ENCODE peak calls at places on chromosomes 13 and 19, in ten cellular contexts. E, J, T, H, M, G, V, N, L and B are unnamed samples. For H3K27me3, the result is how much of the 10 kb centered on the place peaks cover.

GRCh38 chr13:51704399-51705306 is 99.3 kb downstream of the DHRS12 start:
- DNase-seq in T (no peak), V (no peak), M (no peak), G (no peak), N (no peak), L (no peak), H (no peak), J (no peak), E (no peak), B (no peak)

GRCh38 chr19:4580961-4581380 is 21.5 kb upstream of the SEMA6B start:
- DNase-seq in G (no peak), L (no peak), J (no peak), E (no peak), N (no peak), M (no peak), T (no peak), V (no peak), H (no peak), B (no peak)

GRCh38 chr13:102267191-102267590 is 134.7 kb downstream of the FGF14 start:
- DNase-seq in E (no peak), T (no peak), L (no peak), M (no peak), J (no peak), N (no peak), H (no peak), G (no peak), V (no peak), B (no peak)

GRCh38 chr19:40588110-40588854 is 11.6 kb downstream of the SHKBP1 start:
- DNase-seq in L (no peak), M (no peak), H (no peak), N (no peak), V (no peak), G (no peak), J (no peak), E (no peak), T (no peak), B (no peak)

GRCh38 chr13:30196025-30196424 is 111.3 kb downstream of the KATNAL1 start:
- DNase-seq in H (no peak), N (no peak), T (no peak), G (no peak), M (no peak), L (no peak), E (no peak), V (no peak), J (no peak), B (no peak)

GRCh38 chr19:38838986-38839761 is 7.6 kb upstream of the ECH1 start:
- DNase-seq in E (no peak), M (no peak), J (no peak), N (no peak), L (no peak), V (no peak), G (no peak), T (no peak), H (no peak), B (no peak)

GRCh38 chr19:35399231-35399630 is 28.4 kb downstream of the GPR42 start:
- DNase-seq in G (no peak), J (no peak), L (no peak), M (no peak), T (no peak), E (no peak), N (no peak), H (no peak), V (no peak), B (no peak)

GRCh38 chr13:111875922-111876321 is 191.0 kb upstream of the SOX1 start:
- DNase-seq in N (peak), G (no peak), H (peak), M (no peak), E (no peak), T (no peak), L (no peak), J (no peak), V (no peak), B (peak)

GRCh38 chr19:45079063-45079910 is at the start of gene GEMIN7:
- DNase-seq in J (peak), L (peak), T (peak), G (peak), V (peak), N (no peak), H (peak), M (no peak), E (no peak), B (peak)

GRCh38 chr13:110799246-110800236 is 86.0 kb downstream of the ING1 start:
- DNase-seq in G (no peak), V (no peak), E (no peak), M (no peak), J (no peak), H (peak), T (no peak), N (no peak), L (no peak), B (peak)

GRCh38 chr13:44364601-44365000 is 9.0 kb upstream of the SERP2 start:
- DNase-seq in V (no peak), J (no peak), G (no peak), E (no peak), T (no peak), L (peak), N (no peak), M (no peak), H (no peak), B (peak)

DNA sequence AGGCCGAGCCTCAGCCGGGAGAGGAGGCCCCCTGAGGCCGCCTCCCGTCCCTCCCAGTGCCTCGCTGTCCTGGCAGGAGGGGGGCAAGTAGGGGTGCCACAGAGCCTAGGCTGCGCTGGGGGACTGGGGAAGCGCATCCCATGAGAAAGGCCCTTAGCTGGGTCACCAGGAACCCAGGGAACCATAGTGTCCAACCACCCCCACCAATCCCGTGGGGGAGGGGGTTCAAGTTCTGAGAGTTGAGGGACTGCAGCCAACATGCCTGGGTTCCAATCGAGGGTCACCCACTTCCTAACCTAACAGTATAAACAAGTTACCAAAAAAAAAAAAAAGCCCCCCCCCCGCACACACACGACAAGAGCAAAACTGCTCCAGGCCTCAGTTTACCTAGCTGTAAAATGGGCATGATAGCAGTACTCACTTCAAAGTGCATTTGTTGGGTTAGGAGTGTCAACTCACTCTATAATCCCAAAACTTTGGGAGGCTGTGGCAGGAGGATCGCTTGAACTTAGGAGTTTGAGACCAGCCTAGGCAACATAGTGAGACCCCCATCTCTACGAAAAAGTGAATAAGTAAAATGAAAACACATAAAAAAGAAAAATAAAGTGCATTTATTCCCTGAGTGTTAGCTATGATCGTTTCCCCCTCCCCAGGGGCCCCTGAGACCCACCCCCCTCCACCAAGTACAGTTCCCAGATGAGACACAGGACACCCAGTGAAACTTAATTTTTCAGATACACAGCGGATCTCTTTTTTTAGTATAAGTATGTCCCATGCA is 28.8 kb upstream of the NANOS3 start:
- DNase-seq in G (no peak), L (no peak), T (no peak), N (no peak), V (no peak), M (no peak), H (no peak), J (no peak), E (no peak), B (no peak)
- H3K4me3 ChIP-seq in G (peak), L (peak), T (peak), N (peak), V (peak), M (peak), H (peak), J (peak), E (peak), B (peak)

GRCh38 chr13:48333976-48334375 is 30.4 kb downstream of the RB1 start:
- DNase-seq in E (no peak), H (no peak), N (no peak), M (no peak), J (no peak), G (no peak), V (no peak), L (no peak), T (no peak), B (no peak)
- H3K27me3 ChIP-seq in E (under half), H (under half), N (under half), M (under half), J (under half), G (under half), V (under half), L (under half), T (under half), B (under half)

GRCh38 chr19:1177322-1178114 is 3.5 kb upstream of the SBNO2 start:
- DNase-seq in G (no peak), N (no peak), L (no peak), J (no peak), T (peak), H (peak), V (no peak), E (no peak), M (no peak), B (peak)
- H3K4me3 ChIP-seq in G (no peak), N (no peak), L (no peak), J (no peak), T (no peak), H (no peak), V (no peak), E (peak), M (no peak), B (peak)

DNA sequence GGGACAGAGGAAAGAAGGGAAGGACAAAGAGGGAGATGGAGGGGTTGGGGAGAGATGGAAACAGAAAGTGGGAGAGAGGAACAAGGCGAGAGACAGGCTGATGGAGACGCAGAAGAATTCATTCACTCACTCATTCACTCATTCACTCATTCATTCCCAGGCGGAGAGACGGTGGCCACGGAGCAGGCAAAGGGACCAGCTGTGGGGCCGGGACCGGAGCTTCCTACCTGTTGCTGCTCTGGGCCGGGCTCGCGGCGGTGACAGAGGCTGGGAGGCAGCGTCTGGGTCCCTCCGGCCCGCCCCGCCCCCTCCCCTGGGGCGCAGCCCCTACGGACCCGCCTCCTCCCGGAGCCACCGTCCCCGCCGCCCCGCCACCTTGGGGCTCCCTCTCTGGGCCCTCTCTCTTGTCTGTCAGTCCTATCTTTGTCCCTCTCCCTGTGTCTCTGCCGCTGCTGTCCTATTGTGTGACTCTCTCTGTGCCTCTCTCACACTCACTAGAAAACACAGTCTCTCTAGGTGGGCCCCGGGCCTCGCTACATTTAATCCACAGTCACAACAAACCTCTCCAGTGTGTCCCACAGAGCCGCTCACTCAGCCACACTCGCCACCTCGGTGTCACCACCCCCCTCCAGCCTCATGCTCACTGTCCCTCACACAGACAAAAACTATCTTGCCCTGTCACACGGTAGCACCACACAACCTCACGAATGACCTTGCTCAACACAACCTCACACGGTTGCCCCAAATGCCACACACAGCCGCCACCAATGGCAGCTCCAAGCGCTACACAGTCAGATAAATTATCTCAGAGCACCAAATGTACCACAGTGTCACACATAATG is at the start of gene GNG8:
- DNase-seq in T (no peak), H (no peak), J (peak), G (no peak), N (no peak), L (no peak), M (no peak), V (no peak), E (no peak), B (no peak)
- H3K27me3 ChIP-seq in T (half or more), H (under half), J (under half), G (under half), N (under half), L (under half), M (under half), V (under half), E (under half), B (under half)

GRCh38 chr13:113495494-113496251 is 5.2 kb upstream of the DCUN1D2 start:
- DNase-seq in J (no peak), N (no peak), M (no peak), E (no peak), H (no peak), V (no peak), L (no peak), T (no peak), G (no peak), B (no peak)
- H3K4me3 ChIP-seq in J (no peak), N (no peak), M (peak), E (peak), H (peak), V (no peak), L (no peak), T (no peak), G (no peak), B (no peak)

GRCh38 chr13:96690998-96691397 is 303.3 kb downstream of the OXGR1 start:
- DNase-seq in T (no peak), M (no peak), J (no peak), L (no peak), E (no peak), H (no peak), V (no peak), N (no peak), G (no peak), B (no peak)
- H3K27me3 ChIP-seq in T (under half), M (under half), J (under half), L (under half), E (under half), H (under half), V (under half), N (under half), G (under half), B (under half)

GRCh38 chr19:32674959-32675719 is at the start of gene ANKRD27:
- DNase-seq in N (peak), T (peak), M (peak), H (peak), V (peak), E (peak), G (peak), L (peak), J (peak), B (peak)

GRCh38 chr19:32675720-32676185 is at the start of gene RGS9BP:
- DNase-seq in J (peak), E (peak), L (peak), N (no peak), H (peak), T (peak), G (peak), M (peak), V (peak), B (peak)

GRCh38 chr19:32674153-32674958 is 624 bp downstream of the ANKRD27 start:
- DNase-seq in L (no peak), J (no peak), H (no peak), M (no peak), N (no peak), E (no peak), G (no peak), V (no peak), T (no peak), B (peak)

GRCh38 chr19:32671883-32672282 is 3.1 kb downstream of the ANKRD27 start:
- DNase-seq in V (no peak), E (no peak), G (no peak), N (no peak), J (no peak), T (no peak), M (no peak), L (no peak), H (no peak), B (no peak)

GRCh38 chr19:32673573-32673972 is 1.4 kb downstream of the ANKRD27 start:
- DNase-seq in E (no peak), J (no peak), M (no peak), L (no peak), N (no peak), V (no peak), G (no peak), T (no peak), H (no peak), B (no peak)
- H3K4me3 ChIP-seq in E (peak), J (no peak), M (peak), L (no peak), N (no peak), V (no peak), G (peak), T (peak), H (peak), B (no peak)

DNA sequence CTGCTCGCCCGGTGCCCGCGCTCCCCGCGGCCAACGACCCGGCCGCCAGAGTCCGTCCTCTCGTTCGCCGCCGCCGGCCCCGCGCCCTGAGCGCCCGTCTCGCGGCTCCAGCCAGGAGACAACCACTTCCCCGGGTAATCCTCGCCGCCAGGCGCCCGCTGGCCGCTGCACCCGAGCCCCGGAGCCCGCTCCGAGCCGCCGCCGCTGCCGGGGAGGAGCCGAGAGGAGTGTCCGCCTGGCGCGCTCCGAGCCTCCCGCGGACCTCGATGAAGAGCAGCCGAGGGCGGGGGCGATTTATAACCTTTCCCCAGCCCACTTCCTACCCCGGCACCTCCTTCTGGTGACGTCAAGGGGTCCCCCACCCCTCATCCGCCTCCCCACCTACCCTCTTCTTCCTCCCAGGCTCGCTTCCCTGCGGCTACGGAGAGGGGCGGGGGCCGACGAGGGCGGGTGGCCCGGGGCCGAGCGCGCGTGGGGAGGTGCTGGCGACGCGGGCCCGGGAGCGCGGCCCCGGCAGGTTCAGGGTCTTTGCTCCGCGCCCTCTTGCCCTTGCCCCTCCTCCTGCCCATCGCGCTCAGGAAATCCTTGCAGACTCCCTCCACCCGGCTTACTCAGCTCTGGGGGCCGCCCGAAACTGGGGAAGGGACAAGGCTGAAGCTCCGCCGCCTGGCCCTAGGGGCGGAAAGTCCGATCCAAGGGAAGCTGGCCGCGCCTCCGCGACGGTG is at the start of gene FLT1:
- DNase-seq in G (no peak), T (no peak), M (no peak), E (no peak), N (no peak), L (peak), V (peak), H (no peak), J (peak), B (no peak)
- H3K27me3 ChIP-seq in G (half or more), T (half or more), M (under half), E (under half), N (under half), L (under half), V (under half), H (under half), J (under half), B (under half)

GRCh38 chr13:20391597-20392452 is 133.8 kb downstream of the CRYL1 start:
- DNase-seq in G (no peak), E (no peak), T (no peak), M (no peak), L (no peak), N (no peak), V (no peak), J (no peak), H (no peak), B (no peak)

GRCh38 chr13:20390526-20391175 is 135.0 kb downstream of the CRYL1 start:
- DNase-seq in L (no peak), V (no peak), N (no peak), E (no peak), G (no peak), H (no peak), M (no peak), T (no peak), J (no peak), B (no peak)

GRCh38 chr13:20394506-20394905 is 131.2 kb downstream of the CRYL1 start:
- DNase-seq in L (no peak), V (no peak), N (no peak), G (no peak), E (no peak), M (no peak), H (no peak), J (no peak), T (no peak), B (no peak)

GRCh38 chr13:20393273-20394235 is 132.1 kb downstream of the CRYL1 start:
- DNase-seq in T (no peak), H (no peak), N (no peak), J (no peak), M (no peak), V (no peak), L (no peak), E (no peak), G (no peak), B (no peak)

DNA sequence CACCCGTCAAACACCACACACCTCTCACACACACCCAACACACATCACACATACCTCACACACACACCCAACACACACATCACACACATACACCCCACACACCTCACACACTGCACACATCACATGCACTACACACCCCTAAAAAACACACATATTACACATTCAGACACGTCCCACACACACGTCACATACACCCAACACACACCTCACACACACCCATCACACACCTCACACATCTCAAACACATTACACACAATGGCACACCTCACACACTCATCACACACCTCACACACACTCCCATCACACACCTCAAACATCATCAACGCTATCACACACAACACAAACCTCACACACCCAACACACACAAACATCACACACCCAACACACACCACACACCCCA is 133.1 kb downstream of the CRYL1 start:
- DNase-seq in V (no peak), J (no peak), G (no peak), H (no peak), T (no peak), M (no peak), E (no peak), N (no peak), L (no peak), B (no peak)
- H3K4me3 ChIP-seq in V (peak), J (no peak), G (no peak), H (no peak), T (no peak), M (no peak), E (no peak), N (no peak), L (no peak), B (no peak)